ENCODE peak calls at places on chromosomes 13 and 19, in seven cellular contexts. N, F, S, B, T, Q and O are unnamed samples.

GRCh38 chr13:27273658-27274425 is 3.2 kb downstream of the RASL11A start:
- DNase-seq in F (no peak), B (no peak), S (no peak), Q (no peak), N (no peak), T (peak; percentile 32), O (no peak)

GRCh38 chr19:38665950-38666661 is 18.7 kb downstream of the ACTN4 start:
- DNase-seq in F (no peak), T (peak; percentile 74), Q (peak; percentile 71), B (no peak), N (peak; percentile 96), S (no peak), O (peak; percentile 65)

GRCh38 chr13:75993246-75993645 is 357.1 kb downstream of the LMO7 start:
- DNase-seq in Q (no peak), T (no peak), S (no peak), F (no peak), B (no peak), N (no peak), O (no peak)

GRCh38 chr13:29801737-29802305 is 48.6 kb downstream of the UBL3 start:
- DNase-seq in B (no peak), Q (no peak), S (no peak), F (no peak), N (no peak), T (peak; percentile 7), O (no peak)

GRCh38 chr19:18594096-18594823 is 5.7 kb downstream of the REX1BD start:
- DNase-seq in S (no peak), B (peak; percentile 55), Q (peak; percentile 65), N (peak; percentile 73), T (peak; percentile 92), F (peak; percentile 41), O (no peak)

GRCh38 chr13:48223016-48223385 is 10.0 kb upstream of the ITM2B start:
- DNase-seq in B (no peak), Q (no peak), F (no peak), S (no peak), N (no peak), T (no peak), O (no peak)

GRCh38 chr19:30689474-30689873 is 317.3 kb downstream of the ZNF536 start:
- DNase-seq in T (no peak), B (no peak), N (no peak), F (no peak), S (no peak), Q (no peak), O (no peak)

GRCh38 chr19:18340990-18341868 is 831 bp downstream of the PGPEP1 start:
- DNase-seq in F (peak; percentile 10), Q (peak; percentile 77), N (peak; percentile 69), T (peak; percentile 70), B (no peak), S (no peak), O (no peak)

GRCh38 chr13:111296417-111296816 is 24.0 kb upstream of the TEX29 start:
- DNase-seq in T (no peak), N (no peak), S (no peak), B (no peak), Q (no peak), F (no peak), O (no peak)